ENCODE peak calls at places on chromosome 15, in six cellular contexts. One of them, this sample, is unnamed.

GRCh38 chr15:36914466-36914865 is 185.9 kb downstream of the MEIS2 start:
- DNase-seq in endothelial cell: no peak
- DNase-seq in iris pigment epithelial cell: no peak
- DNase-seq in fibroblast of pulmonary artery: peak
- DNase-seq in fibroblast of lung: no peak
- DNase-seq in midbrain: no peak
- DNase-seq in this sample: no peak

GRCh38 chr15:92877000-92877399 is 23.1 kb upstream of the CHD2 start:
- DNase-seq in endothelial cell: no peak
- DNase-seq in iris pigment epithelial cell: no peak
- DNase-seq in fibroblast of pulmonary artery: no peak
- DNase-seq in fibroblast of lung: no peak
- DNase-seq in midbrain: no peak
- DNase-seq in this sample: no peak

GRCh38 chr15:78272776-78273175 is 8.4 kb downstream of the DNAJA4 start:
- DNase-seq in endothelial cell: no peak
- DNase-seq in iris pigment epithelial cell: no peak
- DNase-seq in fibroblast of pulmonary artery: no peak
- DNase-seq in fibroblast of lung: no peak
- DNase-seq in midbrain: no peak
- DNase-seq in this sample: no peak

GRCh38 chr15:81394609-81395008 is 20.6 kb upstream of the TMC3 start:
- DNase-seq in endothelial cell: no peak
- DNase-seq in iris pigment epithelial cell: no peak
- DNase-seq in fibroblast of pulmonary artery: no peak
- DNase-seq in fibroblast of lung: no peak
- DNase-seq in midbrain: no peak
- DNase-seq in this sample: no peak

GRCh38 chr15:83697716-83698115 is 43.8 kb downstream of the ADAMTSL3 start:
- DNase-seq in endothelial cell: no peak
- DNase-seq in iris pigment epithelial cell: no peak
- DNase-seq in fibroblast of pulmonary artery: no peak
- DNase-seq in fibroblast of lung: no peak
- DNase-seq in midbrain: no peak
- DNase-seq in this sample: no peak

GRCh38 chr15:52137432-52138357 is 25.1 kb upstream of the BCL2L10 start:
- DNase-seq in endothelial cell: no peak
- DNase-seq in iris pigment epithelial cell: no peak
- DNase-seq in fibroblast of pulmonary artery: no peak
- DNase-seq in fibroblast of lung: no peak
- DNase-seq in midbrain: no peak
- DNase-seq in this sample: no peak

GRCh38 chr15:53910852-53911251 is 67.4 kb upstream of the UNC13C start:
- DNase-seq in endothelial cell: no peak
- DNase-seq in iris pigment epithelial cell: no peak
- DNase-seq in fibroblast of pulmonary artery: no peak
- DNase-seq in fibroblast of lung: no peak
- DNase-seq in midbrain: no peak
- DNase-seq in this sample: no peak

GRCh38 chr15:99708563-99708962 is 24.7 kb downstream of the LYSMD4 start:
- DNase-seq in endothelial cell: no peak
- DNase-seq in iris pigment epithelial cell: peak
- DNase-seq in fibroblast of pulmonary artery: peak
- DNase-seq in fibroblast of lung: peak
- DNase-seq in midbrain: no peak
- DNase-seq in this sample: no peak

GRCh38 chr15:81480645-81481053 is 106.6 kb upstream of the TMC3 start:
- DNase-seq in endothelial cell: peak
- DNase-seq in iris pigment epithelial cell: peak
- DNase-seq in fibroblast of pulmonary artery: peak
- DNase-seq in fibroblast of lung: peak
- DNase-seq in midbrain: peak
- DNase-seq in this sample: peak

GRCh38 chr15:65576669-65577068 is 34.3 kb downstream of the INTS14 start:
- DNase-seq in endothelial cell: no peak
- DNase-seq in iris pigment epithelial cell: peak
- DNase-seq in fibroblast of pulmonary artery: peak
- DNase-seq in fibroblast of lung: peak
- DNase-seq in midbrain: no peak
- DNase-seq in this sample: no peak

GRCh38 chr15:95832655-95833054 is 497.8 kb upstream of the NR2F2 start:
- DNase-seq in endothelial cell: no peak
- DNase-seq in iris pigment epithelial cell: no peak
- DNase-seq in fibroblast of pulmonary artery: no peak
- DNase-seq in fibroblast of lung: no peak
- DNase-seq in midbrain: no peak
- DNase-seq in this sample: no peak

GRCh38 chr15:80904941-80905532 is 84.6 kb downstream of the MESD start:
- DNase-seq in endothelial cell: no peak
- DNase-seq in iris pigment epithelial cell: peak
- DNase-seq in fibroblast of pulmonary artery: no peak
- DNase-seq in fibroblast of lung: no peak
- DNase-seq in midbrain: no peak
- DNase-seq in this sample: no peak

GRCh38 chr15:55289011-55289572 is 521 bp downstream of the RAB27A start:
- DNase-seq in endothelial cell: peak
- DNase-seq in iris pigment epithelial cell: peak
- DNase-seq in fibroblast of pulmonary artery: peak
- DNase-seq in fibroblast of lung: peak
- DNase-seq in midbrain: no peak
- DNase-seq in this sample: peak

GRCh38 chr15:74831813-74832495 is 5.5 kb downstream of the CPLX3 start:
- DNase-seq in endothelial cell: no peak
- DNase-seq in iris pigment epithelial cell: no peak
- DNase-seq in fibroblast of pulmonary artery: no peak
- DNase-seq in fibroblast of lung: no peak
- DNase-seq in midbrain: no peak
- DNase-seq in this sample: no peak

GRCh38 chr15:68775671-68776476 is 44.8 kb downstream of the ANP32A start:
- DNase-seq in endothelial cell: no peak
- DNase-seq in iris pigment epithelial cell: peak
- DNase-seq in fibroblast of pulmonary artery: peak
- DNase-seq in fibroblast of lung: peak
- DNase-seq in midbrain: peak
- DNase-seq in this sample: no peak

GRCh38 chr15:98123297-98123696 is 162.8 kb downstream of the ARRDC4 start:
- DNase-seq in endothelial cell: no peak
- DNase-seq in iris pigment epithelial cell: no peak
- DNase-seq in fibroblast of pulmonary artery: no peak
- DNase-seq in fibroblast of lung: no peak
- DNase-seq in midbrain: no peak
- DNase-seq in this sample: no peak

GRCh38 chr15:62244762-62245161 is 79.7 kb upstream of the C2CD4B start:
- DNase-seq in endothelial cell: no peak
- DNase-seq in iris pigment epithelial cell: no peak
- DNase-seq in fibroblast of pulmonary artery: no peak
- DNase-seq in fibroblast of lung: no peak
- DNase-seq in midbrain: no peak
- DNase-seq in this sample: no peak

GRCh38 chr15:51085764-51086163 is 8.9 kb downstream of the TNFAIP8L3 start:
- DNase-seq in endothelial cell: no peak
- DNase-seq in iris pigment epithelial cell: peak
- DNase-seq in fibroblast of pulmonary artery: peak
- DNase-seq in fibroblast of lung: peak
- DNase-seq in midbrain: no peak
- DNase-seq in this sample: no peak

GRCh38 chr15:92907880-92908279 is 7.8 kb downstream of the CHD2 start:
- DNase-seq in endothelial cell: no peak
- DNase-seq in iris pigment epithelial cell: peak
- DNase-seq in fibroblast of pulmonary artery: peak
- DNase-seq in fibroblast of lung: peak
- DNase-seq in midbrain: peak
- DNase-seq in this sample: no peak

GRCh38 chr15:62841269-62841628 is 201.3 kb upstream of the TPM1 start:
- DNase-seq in endothelial cell: no peak
- DNase-seq in iris pigment epithelial cell: no peak
- DNase-seq in fibroblast of pulmonary artery: no peak
- DNase-seq in fibroblast of lung: no peak
- DNase-seq in midbrain: no peak
- DNase-seq in this sample: no peak

GRCh38 chr15:56869573-56869972 is 48.9 kb upstream of the TCF12 start:
- DNase-seq in endothelial cell: peak
- DNase-seq in iris pigment epithelial cell: peak
- DNase-seq in fibroblast of pulmonary artery: peak
- DNase-seq in fibroblast of lung: peak
- DNase-seq in midbrain: peak
- DNase-seq in this sample: no peak

GRCh38 chr15:43235536-43235935 is 14.7 kb upstream of the EPB42 start:
- DNase-seq in endothelial cell: no peak
- DNase-seq in iris pigment epithelial cell: no peak
- DNase-seq in fibroblast of pulmonary artery: no peak
- DNase-seq in fibroblast of lung: no peak
- DNase-seq in midbrain: no peak
- DNase-seq in this sample: no peak

GRCh38 chr15:51403072-51403878 is 61.8 kb downstream of the GLDN start:
- DNase-seq in endothelial cell: no peak
- DNase-seq in iris pigment epithelial cell: peak
- DNase-seq in fibroblast of pulmonary artery: peak
- DNase-seq in fibroblast of lung: peak
- DNase-seq in midbrain: peak
- DNase-seq in this sample: peak

GRCh38 chr15:68224546-68225250 is 4.8 kb downstream of the CLN6 start:
- DNase-seq in endothelial cell: no peak
- DNase-seq in iris pigment epithelial cell: no peak
- DNase-seq in fibroblast of pulmonary artery: no peak
- DNase-seq in fibroblast of lung: no peak
- DNase-seq in midbrain: no peak
- DNase-seq in this sample: peak

GRCh38 chr15:101179341-101180153 is 72.3 kb downstream of the CHSY1 start:
- DNase-seq in endothelial cell: no peak
- DNase-seq in iris pigment epithelial cell: peak
- DNase-seq in fibroblast of pulmonary artery: peak
- DNase-seq in fibroblast of lung: no peak
- DNase-seq in midbrain: no peak
- DNase-seq in this sample: no peak

GRCh38 chr15:66663664-66664063 is 38.4 kb upstream of the SMAD6 start:
- DNase-seq in endothelial cell: no peak
- DNase-seq in iris pigment epithelial cell: no peak
- DNase-seq in fibroblast of pulmonary artery: no peak
- DNase-seq in fibroblast of lung: no peak
- DNase-seq in midbrain: no peak
- DNase-seq in this sample: no peak

GRCh38 chr15:83446904-83447708 is at the start of gene SH3GL3:
- DNase-seq in endothelial cell: peak
- DNase-seq in iris pigment epithelial cell: peak
- DNase-seq in fibroblast of pulmonary artery: peak
- DNase-seq in fibroblast of lung: peak
- DNase-seq in midbrain: peak
- DNase-seq in this sample: no peak

GRCh38 chr15:78937132-78937739 is 7.6 kb downstream of the CTSH start:
- DNase-seq in endothelial cell: peak
- DNase-seq in iris pigment epithelial cell: no peak
- DNase-seq in fibroblast of pulmonary artery: peak
- DNase-seq in fibroblast of lung: no peak
- DNase-seq in midbrain: no peak
- DNase-seq in this sample: no peak

GRCh38 chr15:77032647-77033416 is 37.9 kb downstream of the PSTPIP1 start:
- DNase-seq in endothelial cell: no peak
- DNase-seq in iris pigment epithelial cell: no peak
- DNase-seq in fibroblast of pulmonary artery: no peak
- DNase-seq in fibroblast of lung: no peak
- DNase-seq in midbrain: no peak
- DNase-seq in this sample: peak

GRCh38 chr15:85878866-85879265 is 84.1 kb upstream of the KLHL25 start:
- DNase-seq in endothelial cell: peak
- DNase-seq in iris pigment epithelial cell: no peak
- DNase-seq in fibroblast of pulmonary artery: peak
- DNase-seq in fibroblast of lung: no peak
- DNase-seq in midbrain: no peak
- DNase-seq in this sample: no peak

GRCh38 chr15:98596131-98596530 is 52.2 kb upstream of the IGF1R start:
- DNase-seq in endothelial cell: no peak
- DNase-seq in iris pigment epithelial cell: no peak
- DNase-seq in fibroblast of pulmonary artery: no peak
- DNase-seq in fibroblast of lung: no peak
- DNase-seq in midbrain: no peak
- DNase-seq in this sample: no peak

GRCh38 chr15:41494922-41495735 is 1.5 kb downstream of the ITPKA start:
- DNase-seq in endothelial cell: peak
- DNase-seq in iris pigment epithelial cell: no peak
- DNase-seq in fibroblast of pulmonary artery: no peak
- DNase-seq in fibroblast of lung: no peak
- DNase-seq in midbrain: no peak
- DNase-seq in this sample: peak

GRCh38 chr15:66252411-66253295 is 897 bp downstream of the MEGF11 start:
- DNase-seq in endothelial cell: peak
- DNase-seq in iris pigment epithelial cell: peak
- DNase-seq in fibroblast of pulmonary artery: peak
- DNase-seq in fibroblast of lung: peak
- DNase-seq in midbrain: peak
- DNase-seq in this sample: peak

GRCh38 chr15:90598053-90598577 is 68.4 kb downstream of the CRTC3 start:
- DNase-seq in endothelial cell: no peak
- DNase-seq in iris pigment epithelial cell: peak
- DNase-seq in fibroblast of pulmonary artery: peak
- DNase-seq in fibroblast of lung: no peak
- DNase-seq in midbrain: peak
- DNase-seq in this sample: peak

GRCh38 chr15:23565395-23566069 is at the start of gene MKRN3:
- DNase-seq in endothelial cell: peak
- DNase-seq in iris pigment epithelial cell: peak
- DNase-seq in fibroblast of pulmonary artery: peak
- DNase-seq in fibroblast of lung: peak
- DNase-seq in midbrain: peak
- DNase-seq in this sample: no peak

This sample was measured in B cell.